ENCODE peak calls at places on chromosomes 11 and 22, in ten cellular contexts. One of them, this sample, is unnamed.

GRCh38 chr22:36455571-36456458 is 25.6 kb downstream of the TXN2 start:
- DNase-seq in heart right ventricle: no peak
- DNase-seq in stomach: peak; percentile 76
- DNase-seq in transverse colon: no peak
- DNase-seq in CD8-positive, alpha-beta memory T cell: no peak
- DNase-seq in OCI-LY7: no peak
- DNase-seq in mammary epithelial cell: no peak
- DNase-seq in endodermal cell: no peak
- DNase-seq in endothelial cell of umbilical vein: no peak
- DNase-seq in PC-3: no peak
- DNase-seq in this sample: no peak

GRCh38 chr22:45159652-45160462 is 3.9 kb upstream of the NUP50 start:
- DNase-seq in heart right ventricle: no peak
- DNase-seq in stomach: peak; percentile 74
- DNase-seq in transverse colon: peak; percentile 33
- DNase-seq in CD8-positive, alpha-beta memory T cell: no peak
- DNase-seq in OCI-LY7: no peak
- DNase-seq in mammary epithelial cell: no peak
- DNase-seq in endodermal cell: peak; percentile 55
- DNase-seq in endothelial cell of umbilical vein: peak; percentile 66
- DNase-seq in PC-3: peak; percentile 23
- DNase-seq in this sample: no peak

GRCh38 chr11:8011981-8012444 is 24.9 kb downstream of the EIF3F start:
- DNase-seq in heart right ventricle: no peak
- DNase-seq in stomach: no peak
- DNase-seq in transverse colon: no peak
- DNase-seq in CD8-positive, alpha-beta memory T cell: no peak
- DNase-seq in OCI-LY7: no peak
- DNase-seq in mammary epithelial cell: peak; percentile 83
- DNase-seq in endodermal cell: no peak
- DNase-seq in endothelial cell of umbilical vein: no peak
- DNase-seq in PC-3: peak; percentile 48
- DNase-seq in this sample: no peak

GRCh38 chr11:20022363-20023081 is 137.8 kb downstream of the DBX1 start:
- DNase-seq in heart right ventricle: no peak
- DNase-seq in stomach: no peak
- DNase-seq in transverse colon: no peak
- DNase-seq in CD8-positive, alpha-beta memory T cell: no peak
- DNase-seq in OCI-LY7: peak; percentile 2
- DNase-seq in mammary epithelial cell: peak; percentile 67
- DNase-seq in endodermal cell: peak; percentile 91
- DNase-seq in endothelial cell of umbilical vein: peak; percentile 90
- DNase-seq in PC-3: peak; percentile 68
- DNase-seq in this sample: no peak

GRCh38 chr11:2521681-2522630 is 77.1 kb downstream of the KCNQ1 start:
- DNase-seq in heart right ventricle: no peak
- DNase-seq in stomach: peak; percentile 17
- DNase-seq in transverse colon: peak; percentile 3
- DNase-seq in CD8-positive, alpha-beta memory T cell: no peak
- DNase-seq in OCI-LY7: no peak
- DNase-seq in mammary epithelial cell: no peak
- DNase-seq in endodermal cell: peak; percentile 35
- DNase-seq in endothelial cell of umbilical vein: no peak
- DNase-seq in PC-3: no peak
- DNase-seq in this sample: no peak

GRCh38 chr11:134647066-134647746 is 235.2 kb upstream of the B3GAT1 start:
- DNase-seq in heart right ventricle: no peak
- DNase-seq in stomach: peak; percentile 15
- DNase-seq in transverse colon: no peak
- DNase-seq in CD8-positive, alpha-beta memory T cell: no peak
- DNase-seq in OCI-LY7: no peak
- DNase-seq in mammary epithelial cell: no peak
- DNase-seq in endodermal cell: peak; percentile 47
- DNase-seq in endothelial cell of umbilical vein: no peak
- DNase-seq in PC-3: no peak
- DNase-seq in this sample: no peak

GRCh38 chr11:3022982-3023381 is 30.9 kb upstream of the NAP1L4 start:
- DNase-seq in heart right ventricle: no peak
- DNase-seq in stomach: no peak
- DNase-seq in transverse colon: no peak
- DNase-seq in CD8-positive, alpha-beta memory T cell: no peak
- DNase-seq in OCI-LY7: no peak
- DNase-seq in mammary epithelial cell: peak; percentile 65
- DNase-seq in endodermal cell: no peak
- DNase-seq in endothelial cell of umbilical vein: no peak
- DNase-seq in PC-3: peak; percentile 26
- DNase-seq in this sample: no peak

GRCh38 chr22:29946220-29946619 is 63.2 kb downstream of the MTMR3 start:
- DNase-seq in heart right ventricle: no peak
- DNase-seq in stomach: no peak
- DNase-seq in transverse colon: no peak
- DNase-seq in CD8-positive, alpha-beta memory T cell: no peak
- DNase-seq in OCI-LY7: no peak
- DNase-seq in mammary epithelial cell: no peak
- DNase-seq in endodermal cell: no peak
- DNase-seq in endothelial cell of umbilical vein: no peak
- DNase-seq in PC-3: no peak
- DNase-seq in this sample: no peak

GRCh38 chr11:6606471-6607189 is 3.1 kb downstream of the ILK start:
- DNase-seq in heart right ventricle: peak; percentile 97
- DNase-seq in stomach: peak; percentile 84
- DNase-seq in transverse colon: peak; percentile 90
- DNase-seq in CD8-positive, alpha-beta memory T cell: peak; percentile 38
- DNase-seq in OCI-LY7: peak; percentile 52
- DNase-seq in mammary epithelial cell: peak; percentile 83
- DNase-seq in endodermal cell: peak; percentile 98
- DNase-seq in endothelial cell of umbilical vein: peak; percentile 95
- DNase-seq in PC-3: peak; percentile 78
- DNase-seq in this sample: peak; percentile 73

GRCh38 chr11:6601041-6601461 is 2.4 kb downstream of the RRP8 start:
- DNase-seq in heart right ventricle: peak; percentile 1
- DNase-seq in stomach: no peak
- DNase-seq in transverse colon: no peak
- DNase-seq in CD8-positive, alpha-beta memory T cell: no peak
- DNase-seq in OCI-LY7: no peak
- DNase-seq in mammary epithelial cell: no peak
- DNase-seq in endodermal cell: peak; percentile 26
- DNase-seq in endothelial cell of umbilical vein: no peak
- DNase-seq in PC-3: no peak
- DNase-seq in this sample: no peak

GRCh38 chr11:6604081-6604626 is 580 bp downstream of the ILK start:
- DNase-seq in heart right ventricle: peak; percentile 61
- DNase-seq in stomach: peak; percentile 45
- DNase-seq in transverse colon: peak; percentile 57
- DNase-seq in CD8-positive, alpha-beta memory T cell: peak; percentile 51
- DNase-seq in OCI-LY7: peak; percentile 84
- DNase-seq in mammary epithelial cell: peak; percentile 46
- DNase-seq in endodermal cell: peak; percentile 79
- DNase-seq in endothelial cell of umbilical vein: peak; percentile 79
- DNase-seq in PC-3: peak; percentile 37
- DNase-seq in this sample: peak; percentile 65

GRCh38 chr11:6602096-6602940 is 1.1 kb downstream of the RRP8 start:
- DNase-seq in heart right ventricle: peak; percentile 2
- DNase-seq in stomach: no peak
- DNase-seq in transverse colon: no peak
- DNase-seq in CD8-positive, alpha-beta memory T cell: no peak
- DNase-seq in OCI-LY7: no peak
- DNase-seq in mammary epithelial cell: no peak
- DNase-seq in endodermal cell: peak; percentile 33
- DNase-seq in endothelial cell of umbilical vein: no peak
- DNase-seq in PC-3: no peak
- DNase-seq in this sample: no peak

DNA sequence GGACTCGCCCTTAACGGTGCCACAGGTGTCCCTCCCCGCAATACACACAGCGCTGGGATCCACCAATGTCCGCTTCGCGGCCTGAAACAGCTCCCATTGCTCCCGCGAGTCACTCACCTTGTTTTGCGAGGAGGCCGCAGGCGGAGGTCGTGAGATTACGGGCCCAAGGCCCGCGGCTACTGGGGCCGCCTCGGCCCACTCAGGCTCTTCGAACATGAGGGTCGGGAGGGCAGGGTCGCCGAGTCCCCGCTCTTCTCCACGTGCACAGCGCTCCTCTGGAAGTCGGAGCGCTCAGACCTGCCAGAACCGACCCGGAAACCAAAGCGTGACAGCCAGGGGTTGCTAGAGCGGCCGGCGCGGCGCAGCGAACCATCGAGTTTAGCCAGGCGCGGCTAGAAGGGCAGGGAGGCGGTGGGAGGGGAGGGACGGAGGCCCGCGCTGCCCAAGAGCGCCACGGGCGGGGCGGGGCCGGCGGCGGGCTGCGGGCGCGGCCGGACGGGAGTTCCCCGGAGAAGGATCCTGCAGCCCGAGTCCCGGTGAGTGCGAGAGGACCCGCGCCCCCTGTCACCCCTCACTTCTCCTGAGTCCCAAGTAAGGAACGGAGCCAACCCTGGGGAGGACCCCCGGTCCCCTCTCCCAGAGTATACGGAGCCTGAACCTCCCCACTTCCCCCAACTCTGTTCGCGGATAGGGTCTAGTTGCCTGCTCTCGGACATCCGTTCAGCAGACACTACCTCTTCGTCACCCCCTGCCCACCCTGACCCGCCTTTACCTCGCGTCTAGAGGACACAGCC is at the start of the genes ILK and RRP8:
- DNase-seq in heart right ventricle: peak; percentile 93
- DNase-seq in stomach: peak; percentile 94
- DNase-seq in transverse colon: peak; percentile 94
- DNase-seq in CD8-positive, alpha-beta memory T cell: peak; percentile 82
- DNase-seq in OCI-LY7: peak; percentile 90
- DNase-seq in mammary epithelial cell: peak; percentile 90
- DNase-seq in endodermal cell: peak; percentile 97
- DNase-seq in endothelial cell of umbilical vein: peak; percentile 93
- DNase-seq in PC-3: peak; percentile 89
- DNase-seq in this sample: peak; percentile 86
- H3K36me3 ChIP-seq in heart right ventricle: peaks cover 45% of the 10 kb centered on the region
- H3K36me3 ChIP-seq in stomach: peaks cover 43% of the 10 kb centered on the region
- H3K36me3 ChIP-seq in transverse colon: peaks cover 2% of the 10 kb centered on the region
- H3K36me3 ChIP-seq in CD8-positive, alpha-beta memory T cell: peaks cover 40% of the 10 kb centered on the region
- H3K36me3 ChIP-seq in OCI-LY7: peaks cover 58% of the 10 kb centered on the region
- H3K36me3 ChIP-seq in mammary epithelial cell: peaks cover 20% of the 10 kb centered on the region
- H3K36me3 ChIP-seq in endodermal cell: peaks cover 45% of the 10 kb centered on the region
- H3K36me3 ChIP-seq in endothelial cell of umbilical vein: peaks cover 26% of the 10 kb centered on the region
- H3K36me3 ChIP-seq in PC-3: peaks cover 29% of the 10 kb centered on the region
- H3K36me3 ChIP-seq in this sample: peaks cover 41% of the 10 kb centered on the region

GRCh38 chr22:49799431-49800075 is 28.1 kb downstream of the BRD1 start:
- DNase-seq in heart right ventricle: no peak
- DNase-seq in stomach: no peak
- DNase-seq in transverse colon: no peak
- DNase-seq in CD8-positive, alpha-beta memory T cell: no peak
- DNase-seq in OCI-LY7: no peak
- DNase-seq in mammary epithelial cell: no peak
- DNase-seq in endodermal cell: no peak
- DNase-seq in endothelial cell of umbilical vein: no peak
- DNase-seq in PC-3: no peak
- DNase-seq in this sample: no peak

GRCh38 chr22:49803134-49803533 is 24.5 kb downstream of the BRD1 start:
- DNase-seq in heart right ventricle: no peak
- DNase-seq in stomach: no peak
- DNase-seq in transverse colon: no peak
- DNase-seq in CD8-positive, alpha-beta memory T cell: no peak
- DNase-seq in OCI-LY7: no peak
- DNase-seq in mammary epithelial cell: no peak
- DNase-seq in endodermal cell: no peak
- DNase-seq in endothelial cell of umbilical vein: no peak
- DNase-seq in PC-3: no peak
- DNase-seq in this sample: no peak

GRCh38 chr22:49800408-49801238 is 27.1 kb downstream of the BRD1 start:
- DNase-seq in heart right ventricle: no peak
- DNase-seq in stomach: no peak
- DNase-seq in transverse colon: no peak
- DNase-seq in CD8-positive, alpha-beta memory T cell: no peak
- DNase-seq in OCI-LY7: no peak
- DNase-seq in mammary epithelial cell: no peak
- DNase-seq in endodermal cell: no peak
- DNase-seq in endothelial cell of umbilical vein: no peak
- DNase-seq in PC-3: no peak
- DNase-seq in this sample: no peak

GRCh38 chr22:49803667-49804375 is 23.9 kb downstream of the BRD1 start:
- DNase-seq in heart right ventricle: no peak
- DNase-seq in stomach: no peak
- DNase-seq in transverse colon: no peak
- DNase-seq in CD8-positive, alpha-beta memory T cell: no peak
- DNase-seq in OCI-LY7: no peak
- DNase-seq in mammary epithelial cell: no peak
- DNase-seq in endodermal cell: no peak
- DNase-seq in endothelial cell of umbilical vein: no peak
- DNase-seq in PC-3: no peak
- DNase-seq in this sample: no peak

DNA sequence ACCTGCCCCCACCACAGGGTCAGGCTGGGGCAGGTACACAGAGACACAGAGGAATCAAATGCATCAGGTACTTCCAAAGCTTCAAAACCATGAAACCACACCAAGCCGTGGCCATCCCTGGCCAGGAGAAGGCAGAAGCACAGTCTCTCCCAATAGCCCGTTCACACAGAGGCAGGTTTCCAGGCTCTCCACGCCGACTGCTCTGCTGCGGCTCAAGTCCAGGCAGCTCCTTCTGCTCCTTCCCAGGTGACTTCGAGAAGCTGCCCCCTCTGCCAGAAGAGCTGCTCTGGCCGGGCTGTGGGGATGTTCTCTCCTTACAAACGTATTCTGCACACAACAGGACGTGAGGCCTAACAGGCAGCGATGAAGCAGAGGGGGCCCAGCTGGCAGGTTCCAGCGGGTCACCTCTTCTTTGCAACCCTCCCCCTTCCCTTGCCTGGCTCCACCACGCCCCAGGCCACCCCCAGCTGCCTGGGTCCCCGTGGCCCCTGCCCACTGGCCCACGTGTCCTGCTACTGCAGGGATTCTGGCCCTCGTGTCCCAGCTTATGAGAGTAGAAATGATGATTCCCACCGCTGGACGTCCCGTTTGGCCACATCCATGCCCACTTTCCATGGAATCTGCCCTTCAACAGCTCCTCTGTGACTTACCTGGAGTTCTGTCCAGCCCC is 26.1 kb downstream of the BRD1 start:
- DNase-seq in heart right ventricle: no peak
- DNase-seq in stomach: no peak
- DNase-seq in transverse colon: no peak
- DNase-seq in CD8-positive, alpha-beta memory T cell: no peak
- DNase-seq in OCI-LY7: no peak
- DNase-seq in mammary epithelial cell: no peak
- DNase-seq in endodermal cell: no peak
- DNase-seq in endothelial cell of umbilical vein: no peak
- DNase-seq in PC-3: no peak
- DNase-seq in this sample: no peak
- H3K36me3 ChIP-seq in heart right ventricle: peaks cover 66% of the 10 kb centered on the region
- H3K36me3 ChIP-seq in stomach: peaks cover 80% of the 10 kb centered on the region
- H3K36me3 ChIP-seq in transverse colon: no peaks in the 10 kb centered on the region
- H3K36me3 ChIP-seq in CD8-positive, alpha-beta memory T cell: peaks cover 28% of the 10 kb centered on the region
- H3K36me3 ChIP-seq in OCI-LY7: peaks cover 71% of the 10 kb centered on the region
- H3K36me3 ChIP-seq in mammary epithelial cell: peaks cover 6% of the 10 kb centered on the region
- H3K36me3 ChIP-seq in endodermal cell: peaks cover 37% of the 10 kb centered on the region
- H3K36me3 ChIP-seq in endothelial cell of umbilical vein: peaks cover 56% of the 10 kb centered on the region
- H3K36me3 ChIP-seq in PC-3: peaks cover 3% of the 10 kb centered on the region
- H3K36me3 ChIP-seq in this sample: peaks cover 50% of the 10 kb centered on the region

DNA sequence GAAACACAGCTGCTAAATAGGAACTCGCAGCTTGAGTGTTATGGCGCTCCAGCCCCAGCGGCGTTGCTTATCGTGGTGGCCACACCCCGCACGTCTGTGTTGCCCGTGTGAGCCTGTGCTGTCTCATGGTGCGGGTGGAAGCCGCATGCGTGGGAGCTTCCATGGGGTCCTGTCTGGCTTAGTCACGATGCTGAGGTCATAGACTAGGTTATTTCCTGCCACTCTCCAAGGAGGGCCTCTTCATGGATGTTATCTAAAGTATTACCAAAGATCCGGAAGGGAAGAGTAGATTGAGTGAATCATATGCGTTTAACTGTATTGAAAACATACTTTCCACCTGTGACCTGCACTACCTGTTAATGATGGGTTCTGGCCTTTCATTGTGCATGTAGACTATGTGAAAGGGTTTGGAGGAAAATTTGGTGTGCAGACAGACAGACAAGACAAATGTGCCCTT is 21.7 kb downstream of the CTTN start:
- DNase-seq in heart right ventricle: no peak
- DNase-seq in stomach: no peak
- DNase-seq in transverse colon: no peak
- DNase-seq in CD8-positive, alpha-beta memory T cell: no peak
- DNase-seq in OCI-LY7: no peak
- DNase-seq in mammary epithelial cell: no peak
- DNase-seq in endodermal cell: no peak
- DNase-seq in endothelial cell of umbilical vein: peak; percentile 18
- DNase-seq in PC-3: peak; percentile 45
- DNase-seq in this sample: no peak
- H3K36me3 ChIP-seq in heart right ventricle: peaks cover 100% of the 10 kb centered on the region
- H3K36me3 ChIP-seq in stomach: peaks cover 100% of the 10 kb centered on the region
- H3K36me3 ChIP-seq in transverse colon: peaks cover 2% of the 10 kb centered on the region
- H3K36me3 ChIP-seq in CD8-positive, alpha-beta memory T cell: no peaks in the 10 kb centered on the region
- H3K36me3 ChIP-seq in OCI-LY7: no peaks in the 10 kb centered on the region
- H3K36me3 ChIP-seq in mammary epithelial cell: peaks cover 43% of the 10 kb centered on the region
- H3K36me3 ChIP-seq in endodermal cell: peaks cover 93% of the 10 kb centered on the region
- H3K36me3 ChIP-seq in endothelial cell of umbilical vein: peaks cover 68% of the 10 kb centered on the region
- H3K36me3 ChIP-seq in PC-3: peaks cover 81% of the 10 kb centered on the region
- H3K36me3 ChIP-seq in this sample: no peaks in the 10 kb centered on the region

GRCh38 chr11:128759597-128759996 is 65.7 kb downstream of the FLI1 start:
- DNase-seq in heart right ventricle: no peak
- DNase-seq in stomach: no peak
- DNase-seq in transverse colon: no peak
- DNase-seq in CD8-positive, alpha-beta memory T cell: no peak
- DNase-seq in OCI-LY7: no peak
- DNase-seq in mammary epithelial cell: no peak
- DNase-seq in endodermal cell: no peak
- DNase-seq in endothelial cell of umbilical vein: no peak
- DNase-seq in PC-3: no peak
- DNase-seq in this sample: no peak

GRCh38 chr11:128757886-128758612 is 64.2 kb downstream of the FLI1 start:
- DNase-seq in heart right ventricle: no peak
- DNase-seq in stomach: no peak
- DNase-seq in transverse colon: peak; percentile 46
- DNase-seq in CD8-positive, alpha-beta memory T cell: no peak
- DNase-seq in OCI-LY7: peak; percentile 23
- DNase-seq in mammary epithelial cell: no peak
- DNase-seq in endodermal cell: no peak
- DNase-seq in endothelial cell of umbilical vein: no peak
- DNase-seq in PC-3: peak; percentile 20
- DNase-seq in this sample: no peak

GRCh38 chr11:128759168-128759567 is 65.3 kb downstream of the FLI1 start:
- DNase-seq in heart right ventricle: no peak
- DNase-seq in stomach: no peak
- DNase-seq in transverse colon: no peak
- DNase-seq in CD8-positive, alpha-beta memory T cell: no peak
- DNase-seq in OCI-LY7: no peak
- DNase-seq in mammary epithelial cell: no peak
- DNase-seq in endodermal cell: no peak
- DNase-seq in endothelial cell of umbilical vein: no peak
- DNase-seq in PC-3: no peak
- DNase-seq in this sample: no peak

GRCh38 chr11:128763224-128763623 is 69.4 kb downstream of the FLI1 start:
- DNase-seq in heart right ventricle: no peak
- DNase-seq in stomach: no peak
- DNase-seq in transverse colon: no peak
- DNase-seq in CD8-positive, alpha-beta memory T cell: no peak
- DNase-seq in OCI-LY7: no peak
- DNase-seq in mammary epithelial cell: no peak
- DNase-seq in endodermal cell: no peak
- DNase-seq in endothelial cell of umbilical vein: no peak
- DNase-seq in PC-3: no peak
- DNase-seq in this sample: no peak

DNA sequence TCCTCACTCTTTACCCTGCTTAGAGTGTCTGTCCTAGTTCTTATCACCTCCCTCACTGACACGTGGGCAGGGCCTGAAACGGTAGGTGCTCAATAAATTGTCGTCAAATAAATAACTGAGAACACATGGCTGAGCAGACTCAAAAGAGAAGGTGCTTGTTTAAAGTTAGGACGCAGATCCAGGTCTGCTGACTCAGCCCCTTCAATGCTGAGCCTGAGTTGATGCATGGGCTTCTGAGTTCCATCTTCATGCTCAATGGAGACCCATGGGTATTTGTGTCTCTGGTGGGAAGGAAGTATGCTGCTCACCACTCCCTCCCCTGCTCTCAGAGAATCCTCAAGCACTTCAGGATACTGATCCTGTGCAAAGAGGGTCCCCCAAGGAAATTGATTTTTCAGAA is 67.5 kb downstream of the FLI1 start:
- DNase-seq in heart right ventricle: no peak
- DNase-seq in stomach: no peak
- DNase-seq in transverse colon: no peak
- DNase-seq in CD8-positive, alpha-beta memory T cell: no peak
- DNase-seq in OCI-LY7: no peak
- DNase-seq in mammary epithelial cell: no peak
- DNase-seq in endodermal cell: no peak
- DNase-seq in endothelial cell of umbilical vein: no peak
- DNase-seq in PC-3: no peak
- DNase-seq in this sample: no peak
- H3K36me3 ChIP-seq in heart right ventricle: peaks cover 72% of the 10 kb centered on the region
- H3K36me3 ChIP-seq in stomach: peaks cover 6% of the 10 kb centered on the region
- H3K36me3 ChIP-seq in transverse colon: no peaks in the 10 kb centered on the region
- H3K36me3 ChIP-seq in CD8-positive, alpha-beta memory T cell: peaks cover 58% of the 10 kb centered on the region
- H3K36me3 ChIP-seq in OCI-LY7: peaks cover 75% of the 10 kb centered on the region
- H3K36me3 ChIP-seq in mammary epithelial cell: no peaks in the 10 kb centered on the region
- H3K36me3 ChIP-seq in endodermal cell: no peaks in the 10 kb centered on the region
- H3K36me3 ChIP-seq in endothelial cell of umbilical vein: peaks cover 77% of the 10 kb centered on the region
- H3K36me3 ChIP-seq in PC-3: no peaks in the 10 kb centered on the region
- H3K36me3 ChIP-seq in this sample: peaks cover 81% of the 10 kb centered on the region